ENCODE peak calls at places on chromosomes 3 and 15, in five cellular contexts. U is cardiac muscle cell, O is adrenal gland, G is SJSA1, D is transverse colon. B is an unnamed sample. For H3K4me1, the result is how much of the 10 kb centered on the place peaks cover.

GRCh38 chr3:28328188-28329151 is 20.1 kb upstream of the ZCWPW2 start:
- DNase-seq in D (no peak), U (peak), O (no peak), G (peak), B (no peak)

GRCh38 chr3:98434412-98434811 is 28.6 kb upstream of the OR5K1 start:
- DNase-seq in D (no peak), O (no peak), G (no peak), U (no peak), B (no peak)

GRCh38 chr3:138845771-138846173 is 11.0 kb upstream of the PIK3CB start:
- DNase-seq in O (no peak), G (no peak), U (no peak), D (no peak), B (no peak)

GRCh38 chr15:21261396-21261964 is 178.8 kb downstream of the POTEB3 start:
- DNase-seq in O (no peak), U (no peak), D (no peak), G (no peak), B (no peak)

GRCh38 chr3:61569856-61570255 is 8.5 kb downstream of the PTPRG start:
- DNase-seq in U (no peak), O (no peak), G (no peak), D (no peak), B (no peak)

GRCh38 chr15:100762913-100763627 is 116.6 kb upstream of the ALDH1A3 start:
- DNase-seq in D (no peak), U (no peak), G (no peak), O (no peak), B (no peak)

GRCh38 chr3:105495021-105495420 is 128.3 kb downstream of the ALCAM start:
- DNase-seq in G (no peak), D (no peak), U (peak), O (no peak), B (no peak)

GRCh38 chr3:164095279-164095678 is 983.0 kb downstream of the SI start:
- DNase-seq in D (no peak), U (no peak), G (no peak), O (no peak), B (no peak)

GRCh38 chr3:128483657-128484403 is 9.2 kb downstream of the GATA2 start:
- DNase-seq in D (no peak), G (no peak), U (no peak), O (no peak), B (no peak)

GRCh38 chr3:56622381-56622780 is 60.7 kb downstream of the TASOR start:
- DNase-seq in O (no peak), G (no peak), D (no peak), U (no peak), B (no peak)

GRCh38 chr3:126746395-126747177 is 42.5 kb downstream of the CHCHD6 start:
- DNase-seq in G (peak), O (no peak), U (peak), D (no peak), B (no peak)

GRCh38 chr3:131804565-131805133 is 230.2 kb downstream of the CPNE4 start:
- DNase-seq in G (no peak), D (no peak), U (peak), O (peak), B (no peak)

GRCh38 chr3:57160731-57161086 is 4.4 kb downstream of the IL17RD start:
- DNase-seq in O (no peak), D (no peak), U (no peak), G (no peak), B (no peak)

GRCh38 chr3:126867526-126868200 is 115.3 kb upstream of the PLXNA1 start:
- DNase-seq in D (no peak), U (no peak), O (no peak), G (no peak), B (no peak)

GRCh38 chr3:66179813-66180212 is 41.0 kb upstream of the SLC25A26 start:
- DNase-seq in U (no peak), D (no peak), G (no peak), O (no peak), B (no peak)

GRCh38 chr15:78243491-78243941 is 9.2 kb upstream of the ACSBG1 start:
- DNase-seq in D (peak), U (peak), G (no peak), O (peak), B (peak)

GRCh38 chr3:188378786-188379185 is 224.8 kb downstream of the LPP start:
- DNase-seq in U (no peak), O (no peak), D (peak), G (no peak), B (no peak)

GRCh38 chr3:48232232-48232631 is 8.7 kb upstream of the ZNF589 start:
- DNase-seq in G (no peak), D (no peak), O (no peak), U (no peak), B (peak)

GRCh38 chr15:87619161-87619960 is 637.2 kb downstream of the NTRK3 start:
- DNase-seq in G (peak), D (no peak), O (no peak), U (no peak), B (no peak)

GRCh38 chr15:88866295-88866881 is 29.0 kb downstream of the HAPLN3 start:
- DNase-seq in D (no peak), U (no peak), G (no peak), O (no peak), B (no peak)

GRCh38 chr3:195532858-195533257 is 10.3 kb downstream of the PPP1R2 start:
- DNase-seq in G (no peak), U (no peak), D (no peak), O (no peak), B (no peak)
- H3K4me1 ChIP-seq in G (under half), U (under half), D (under half), O (under half), B (under half)

DNA sequence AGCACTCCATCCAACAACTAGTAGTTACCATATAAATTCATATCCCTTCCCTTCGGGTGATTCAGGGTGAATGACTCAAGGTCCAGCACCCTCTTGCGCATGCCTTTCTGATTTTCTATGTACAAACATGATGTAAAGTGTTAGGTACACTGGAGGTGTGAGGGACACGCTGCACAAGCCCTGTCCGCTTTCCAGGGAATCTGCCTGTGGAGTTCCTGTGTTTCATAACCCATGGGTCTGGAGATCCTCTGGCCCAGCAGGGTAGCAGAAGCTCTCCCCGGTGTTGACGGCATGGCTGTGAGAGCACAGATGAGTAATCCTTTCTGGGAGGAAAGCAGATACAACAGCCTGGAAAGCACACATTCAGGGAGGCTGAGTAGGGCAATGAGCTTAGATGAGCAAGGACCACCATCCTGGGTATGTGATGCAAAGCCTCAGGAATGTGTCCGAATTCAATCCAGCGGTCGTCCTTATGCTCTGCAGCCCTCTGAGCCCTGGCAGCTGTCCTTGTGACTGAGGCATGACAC is 142.9 kb upstream of the TP63 start:
- DNase-seq in D (no peak), G (peak), O (no peak), U (no peak), B (no peak)
- H3K4me1 ChIP-seq in D (under half), G (under half), O (under half), U (under half), B (under half)

GRCh38 chr15:99613481-99613880 is 47.7 kb downstream of the MEF2A start:
- DNase-seq in U (peak), D (no peak), O (no peak), G (no peak), B (no peak)
- H3K4me1 ChIP-seq in U (half or more), D (under half), O (under half), G (under half), B (under half)

GRCh38 chr15:90421527-90421926 is 33.5 kb downstream of the IQGAP1 start:
- DNase-seq in O (no peak), U (no peak), D (no peak), G (peak), B (no peak)

GRCh38 chr15:90427185-90427584 is 39.1 kb downstream of the IQGAP1 start:
- DNase-seq in D (no peak), U (no peak), G (no peak), O (no peak), B (no peak)

GRCh38 chr15:90423920-90424319 is 35.9 kb downstream of the IQGAP1 start:
- DNase-seq in G (no peak), U (no peak), D (no peak), O (no peak), B (no peak)

GRCh38 chr15:90422043-90422442 is 34.0 kb downstream of the IQGAP1 start:
- DNase-seq in G (no peak), O (no peak), U (no peak), D (no peak), B (no peak)

GRCh38 chr15:90425726-90426346 is 37.8 kb downstream of the IQGAP1 start:
- DNase-seq in O (no peak), U (no peak), D (no peak), G (no peak), B (no peak)
- H3K4me1 ChIP-seq in O (under half), U (under half), D (under half), G (under half), B (under half)

GRCh38 chr3:5016218-5017161 is 37.3 kb downstream of the BHLHE40 start:
- DNase-seq in G (peak), O (peak), U (peak), D (peak), B (no peak)
- H3K4me1 ChIP-seq in G (half or more), O (under half), U (under half), D (under half), B (under half)

GRCh38 chr3:71580636-71581215 is 2.8 kb downstream of the FOXP1 start:
- DNase-seq in D (no peak), O (no peak), U (peak), G (peak), B (no peak)
- H3K4me1 ChIP-seq in D (under half), O (under half), U (under half), G (under half), B (under half)

GRCh38 chr15:69631005-69631404 is 178.4 kb downstream of the RPLP1 start:
- DNase-seq in D (no peak), G (no peak), O (no peak), U (no peak), B (no peak)

GRCh38 chr15:69631978-69632377 is 179.4 kb downstream of the RPLP1 start:
- DNase-seq in O (no peak), G (no peak), U (no peak), D (no peak), B (no peak)

GRCh38 chr15:69627548-69628158 is 175.0 kb downstream of the RPLP1 start:
- DNase-seq in O (no peak), G (no peak), D (no peak), U (no peak), B (no peak)

GRCh38 chr15:69628256-69629093 is 175.9 kb downstream of the RPLP1 start:
- DNase-seq in U (no peak), O (no peak), D (no peak), G (no peak), B (no peak)

DNA sequence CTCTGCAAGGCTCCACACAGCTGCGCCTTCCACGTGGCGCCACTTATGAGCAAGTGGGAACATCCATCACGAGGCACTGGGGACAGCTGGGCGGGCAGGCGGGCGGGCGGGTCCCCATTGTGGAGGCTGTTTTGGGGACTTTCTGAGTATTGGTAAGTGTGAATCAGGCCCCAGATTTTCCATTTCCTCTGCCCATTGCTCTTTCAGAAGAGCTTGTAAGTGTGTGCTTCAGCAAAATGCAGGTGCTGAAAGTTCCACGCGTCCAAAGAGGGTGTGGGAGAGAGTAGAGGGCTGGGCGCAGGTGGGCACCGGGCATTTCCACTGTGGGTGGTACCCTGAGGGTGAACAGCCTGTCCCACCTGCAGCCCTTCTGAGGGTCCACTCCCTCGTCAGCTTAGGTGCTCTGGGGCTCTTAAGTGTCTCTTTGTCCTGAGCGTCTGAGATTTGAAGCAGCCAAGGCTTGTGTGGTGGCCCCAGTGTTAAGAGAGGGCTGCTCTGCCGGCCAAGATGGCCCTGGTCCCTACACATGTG is 177.1 kb downstream of the RPLP1 start:
- DNase-seq in O (no peak), G (no peak), U (no peak), D (no peak), B (no peak)
- H3K4me1 ChIP-seq in O (under half), G (under half), U (under half), D (under half), B (under half)

GRCh38 chr3:129562803-129563202 is 19.8 kb downstream of the H1-8 start:
- DNase-seq in D (no peak), G (no peak), O (no peak), U (no peak), B (no peak)
- H3K4me1 ChIP-seq in D (under half), G (under half), O (under half), U (under half), B (under half)

GRCh38 chr3:53250881-53251605 is 4.8 kb downstream of the TKT start:
- DNase-seq in D (no peak), U (no peak), O (no peak), G (no peak), B (no peak)
- H3K4me1 ChIP-seq in D (half or more), U (under half), O (under half), G (under half), B (under half)

GRCh38 chr15:39792025-39792893 is 9.6 kb upstream of the FSIP1 start:
- DNase-seq in U (no peak), O (no peak), G (no peak), D (no peak), B (no peak)
- H3K4me1 ChIP-seq in U (under half), O (under half), G (under half), D (under half), B (under half)